ENCODE peak calls at places on chromosomes 11 and 22, in four cellular contexts. Y is NCI-H2081, S is lower leg skin, F is heart right ventricle. A is an unnamed sample.
A peak's percentile ranks its signal among the peaks of the same experiment; 100 is the strongest.

GRCh38 chr22:18031670-18032454 is 7.5 kb upstream of the MICAL3 start:
- DNase-seq in F (no peak), Y (peak; percentile 69), S (no peak), A (no peak)

GRCh38 chr11:105862736-105863367 is 159.2 kb downstream of the MSANTD4 start:
- DNase-seq in S (no peak), Y (peak; percentile 42), F (no peak), A (no peak)

GRCh38 chr11:32919338-32919737 is 26.7 kb downstream of the QSER1 start:
- DNase-seq in F (no peak), S (no peak), Y (no peak), A (no peak)

GRCh38 chr11:67027483-67027930 is 4.6 kb downstream of the SYT12 start:
- DNase-seq in F (no peak), Y (no peak), S (no peak), A (no peak)

GRCh38 chr11:100753562-100753961 is 66.5 kb downstream of the ARHGAP42 start:
- DNase-seq in Y (no peak), F (no peak), S (no peak), A (no peak)

GRCh38 chr22:24421428-24421931 is 5.9 kb upstream of the ADORA2A start:
- DNase-seq in F (no peak), Y (no peak), S (no peak), A (no peak)

GRCh38 chr11:32884770-32885384 is 7.7 kb upstream of the QSER1 start:
- DNase-seq in S (no peak), F (no peak), Y (no peak), A (no peak)

GRCh38 chr11:62548545-62549335 is 2.1 kb upstream of the AHNAK start:
- DNase-seq in S (no peak), Y (no peak), F (peak; percentile 71), A (peak; percentile 76)

GRCh38 chr22:48779211-48779643 is 1048.4 kb downstream of the BRD1 start:
- DNase-seq in Y (no peak), F (no peak), S (no peak), A (no peak)

GRCh38 chr22:21990449-21991308 is 8.1 kb upstream of the TOP3B start:
- DNase-seq in S (no peak), F (no peak), Y (no peak), A (no peak)

GRCh38 chr11:33910261-33910959 is 18.5 kb upstream of the LMO2 start:
- DNase-seq in S (no peak), F (no peak), Y (no peak), A (no peak)

GRCh38 chr11:118530683-118531596 is at the start of gene TMEM25:
- DNase-seq in F (peak; percentile 50), S (no peak), Y (peak; percentile 55), A (peak; percentile 57)

GRCh38 chr11:105447936-105448702 is 161.8 kb upstream of the GRIA4 start:
- DNase-seq in S (no peak), Y (no peak), F (no peak), A (no peak)

GRCh38 chr22:38938925-38939324 is 18.5 kb upstream of the APOBEC3A start:
- DNase-seq in F (no peak), S (no peak), Y (no peak), A (no peak)

GRCh38 chr11:116703421-116703820 is 69.4 kb downstream of the BUD13 start:
- DNase-seq in Y (no peak), F (no peak), S (no peak), A (no peak)